ENCODE peak calls at places on chromosome 17, in six cellular contexts. Z is MM.1S, N is left ventricle myocardium inferior, W is pancreas, U is GM23338, Y is fibroblast of lung. I is an unnamed sample.

GRCh38 chr17:75353176-75353575 is 52.3 kb downstream of the GRB2 start:
- DNase-seq in U (no peak), Y (no peak), W (no peak), N (no peak), Z (no peak), I (no peak)

GRCh38 chr17:28346746-28347246 is 10.5 kb downstream of the POLDIP2 start:
- DNase-seq in U (peak), Y (peak), N (no peak), Z (no peak), W (no peak), I (no peak)

GRCh38 chr17:68324114-68324513 is 32.8 kb downstream of the ARSG start:
- DNase-seq in Y (no peak), Z (no peak), W (no peak), U (no peak), N (no peak), I (no peak)

GRCh38 chr17:4796550-4796915 is 569 bp downstream of the PSMB6 start:
- DNase-seq in Y (peak), W (no peak), N (no peak), U (peak), Z (no peak), I (peak)

GRCh38 chr17:40203131-40203530 is 16.0 kb upstream of the WIPF2 start:
- DNase-seq in U (no peak), Y (no peak), Z (no peak), W (no peak), N (no peak), I (no peak)

GRCh38 chr17:56948491-56948890 is 12.4 kb downstream of the COIL start:
- DNase-seq in W (no peak), N (no peak), U (no peak), Z (no peak), Y (no peak), I (no peak)

GRCh38 chr17:4582691-4583090 is 1.6 kb upstream of the SMTNL2 start:
- DNase-seq in W (no peak), N (no peak), U (no peak), Z (no peak), Y (no peak), I (no peak)

GRCh38 chr17:44097110-44097810 is 26.2 kb downstream of the HDAC5 start:
- DNase-seq in W (no peak), Z (no peak), Y (peak), U (no peak), N (peak), I (no peak)

GRCh38 chr17:60535382-60536279 is 9.6 kb upstream of the APPBP2 start:
- DNase-seq in W (no peak), Y (peak), N (no peak), Z (no peak), U (no peak), I (no peak)

GRCh38 chr17:19273731-19274130 is 36.6 kb downstream of the EPN2 start:
- DNase-seq in W (no peak), N (no peak), Z (no peak), U (no peak), Y (no peak), I (no peak)

GRCh38 chr17:74152591-74153455 is 50.7 kb upstream of the RPL38 start:
- DNase-seq in W (no peak), Z (no peak), N (no peak), Y (no peak), U (no peak), I (peak)

GRCh38 chr17:78736526-78737079 is 45.5 kb downstream of the CYTH1 start:
- DNase-seq in Y (no peak), U (peak), Z (peak), W (peak), N (peak), I (peak)

GRCh38 chr17:81967244-81967532 is 6.2 kb upstream of the NOTUM start:
- DNase-seq in U (no peak), W (no peak), Z (no peak), N (no peak), Y (no peak), I (no peak)

GRCh38 chr17:61484174-61484573 is 32.0 kb downstream of the TBX4 start:
- DNase-seq in Z (no peak), W (no peak), U (no peak), Y (no peak), N (no peak), I (no peak)

GRCh38 chr17:75762513-75763268 is 2.3 kb downstream of the GALK1 start:
- DNase-seq in Z (no peak), N (no peak), W (peak), Y (no peak), U (no peak), I (no peak)

GRCh38 chr17:40317345-40317873 is 8.4 kb downstream of the RARA start:
- DNase-seq in N (peak), Z (peak), Y (peak), W (peak), U (peak), I (peak)

GRCh38 chr17:50133028-50133768 is 3.2 kb upstream of the SAMD14 start:
- DNase-seq in W (no peak), N (no peak), Y (peak), Z (no peak), U (peak), I (peak)

GRCh38 chr17:66712453-66712852 is 122.5 kb upstream of the CACNG5 start:
- DNase-seq in W (no peak), U (no peak), N (no peak), Z (no peak), Y (no peak), I (no peak)

DNA sequence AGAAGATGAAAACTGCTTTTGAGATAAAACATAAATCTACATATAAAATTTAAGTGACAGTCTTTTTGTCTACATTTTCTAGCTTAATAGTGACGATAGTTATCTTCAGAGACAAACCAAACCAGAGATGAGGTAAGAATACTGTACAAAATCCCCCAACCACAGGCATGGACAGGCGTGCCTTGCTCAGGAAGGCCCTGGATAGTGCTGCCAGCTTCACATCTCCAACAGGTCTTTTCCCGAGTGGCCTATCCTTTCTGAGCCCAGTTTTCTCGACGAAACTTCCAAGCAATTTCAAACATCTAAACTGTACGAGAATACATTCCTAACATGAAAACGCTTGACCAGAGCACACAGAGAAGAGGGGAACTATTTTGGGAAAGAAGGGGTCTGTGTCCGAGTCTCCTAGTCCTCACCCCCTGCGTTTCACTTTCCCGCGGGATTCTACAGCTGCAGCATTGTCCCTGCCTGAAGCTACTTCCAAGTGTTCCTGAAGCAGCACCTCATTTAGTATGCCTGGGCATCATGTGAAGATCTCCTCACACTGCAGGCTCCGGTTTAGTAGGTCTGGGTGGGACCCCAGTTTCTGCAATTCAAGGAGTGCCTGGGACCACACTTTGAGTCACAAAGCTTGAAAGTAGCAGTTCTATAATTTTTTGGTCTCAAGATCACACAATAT is 37.8 kb downstream of the GNA13 start:
- DNase-seq in N (no peak), U (no peak), Z (no peak), W (no peak), Y (no peak), I (no peak)
- H3K27ac ChIP-seq in N (peak), U (peak), Z (no peak), W (no peak), Y (no peak), I (no peak)

GRCh38 chr17:2814499-2815341 is 18.5 kb downstream of the RAP1GAP2 start:
- DNase-seq in Z (peak), U (no peak), N (no peak), Y (no peak), W (no peak), I (no peak)

GRCh38 chr17:2816688-2817087 is 20.4 kb downstream of the RAP1GAP2 start:
- DNase-seq in U (no peak), Y (no peak), Z (no peak), W (no peak), N (no peak), I (no peak)

GRCh38 chr17:2815781-2816185 is 19.5 kb downstream of the RAP1GAP2 start:
- DNase-seq in U (peak), Z (no peak), W (no peak), Y (no peak), N (no peak), I (peak)

GRCh38 chr17:2809337-2809736 is 13.1 kb downstream of the RAP1GAP2 start:
- DNase-seq in Z (no peak), N (no peak), W (no peak), Y (no peak), U (no peak), I (no peak)

GRCh38 chr17:2814049-2814448 is 17.8 kb downstream of the RAP1GAP2 start:
- DNase-seq in Y (no peak), Z (peak), N (no peak), W (no peak), U (no peak), I (no peak)
- H3K27ac ChIP-seq in Y (no peak), Z (peak), N (no peak), W (no peak), U (no peak), I (no peak)

GRCh38 chr17:42548070-42548837 is 4.5 kb upstream of the HSD17B1 start:
- DNase-seq in W (peak), Z (peak), N (peak), U (peak), Y (no peak), I (peak)
- H3K27ac ChIP-seq in W (no peak), Z (no peak), N (peak), U (no peak), Y (no peak), I (no peak)

DNA sequence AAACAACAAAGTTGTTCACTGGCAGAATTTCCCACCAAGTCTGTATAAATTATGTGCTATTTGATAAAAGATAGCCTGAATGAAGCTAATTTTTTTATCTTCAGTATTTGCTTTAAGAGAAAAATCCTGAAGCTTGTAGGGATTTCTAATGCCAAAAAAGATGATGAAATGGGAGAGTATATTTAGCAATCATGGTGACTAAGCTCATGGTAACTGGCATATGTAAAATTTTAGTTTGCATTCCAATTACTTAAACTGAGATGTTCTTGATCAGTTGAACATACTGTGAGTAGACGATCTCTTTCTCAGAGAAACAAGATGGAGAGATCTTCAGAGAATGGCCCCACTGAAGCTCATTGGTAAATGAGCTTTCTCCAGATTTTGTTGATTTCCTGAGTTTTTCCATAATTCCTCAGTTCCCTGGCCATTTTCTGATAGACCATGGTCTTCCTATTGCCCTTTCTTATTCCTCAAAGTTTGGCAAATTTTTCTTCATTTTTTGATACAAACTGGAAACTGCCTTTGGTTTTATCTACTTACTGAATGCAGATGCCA is 68.5 kb upstream of the ALOX12 start:
- DNase-seq in U (no peak), N (no peak), W (no peak), Y (peak), Z (no peak), I (no peak)
- H3K27ac ChIP-seq in U (no peak), N (no peak), W (no peak), Y (no peak), Z (no peak), I (no peak)

GRCh38 chr17:36085710-36086268 is 4.2 kb downstream of the CCL3 start:
- DNase-seq in Y (peak), W (no peak), Z (no peak), N (no peak), U (no peak), I (no peak)

DNA sequence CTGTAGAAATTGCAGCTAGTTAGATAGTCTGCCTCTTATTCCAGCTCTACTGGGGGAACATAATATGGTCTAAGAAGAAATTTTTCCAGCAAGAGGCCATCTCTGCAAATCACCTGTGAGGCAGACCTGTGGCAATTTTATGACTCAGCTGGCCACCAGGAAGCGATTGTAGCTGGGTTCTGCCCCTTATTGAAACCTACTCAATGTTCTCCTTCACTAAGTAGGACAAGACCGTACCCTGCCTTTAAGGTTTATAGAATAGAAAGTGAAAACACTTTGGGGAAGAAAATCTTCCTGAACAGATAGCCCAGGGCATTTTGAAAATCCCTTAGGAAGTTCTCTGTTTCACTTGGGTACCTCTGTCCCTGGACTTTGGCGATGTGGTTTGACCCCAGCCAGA is 7.9 kb downstream of the CCL3 start:
- DNase-seq in Z (peak), Y (no peak), U (no peak), N (no peak), W (no peak), I (no peak)
- H3K27ac ChIP-seq in Z (peak), Y (no peak), U (no peak), N (no peak), W (no peak), I (no peak)

GRCh38 chr17:37694734-37695133 is 50.1 kb downstream of the HNF1B start:
- DNase-seq in Y (no peak), U (peak), Z (no peak), N (no peak), W (no peak), I (no peak)

GRCh38 chr17:37691807-37692206 is 48.6 kb upstream of the DDX52 start:
- DNase-seq in N (no peak), W (no peak), U (no peak), Z (no peak), Y (no peak), I (no peak)

GRCh38 chr17:37696366-37696765 is 48.5 kb downstream of the HNF1B start:
- DNase-seq in Z (no peak), U (no peak), Y (no peak), W (no peak), N (no peak), I (no peak)

GRCh38 chr17:37697331-37697730 is 47.5 kb downstream of the HNF1B start:
- DNase-seq in Z (no peak), U (no peak), W (no peak), Y (no peak), N (no peak), I (no peak)

DNA sequence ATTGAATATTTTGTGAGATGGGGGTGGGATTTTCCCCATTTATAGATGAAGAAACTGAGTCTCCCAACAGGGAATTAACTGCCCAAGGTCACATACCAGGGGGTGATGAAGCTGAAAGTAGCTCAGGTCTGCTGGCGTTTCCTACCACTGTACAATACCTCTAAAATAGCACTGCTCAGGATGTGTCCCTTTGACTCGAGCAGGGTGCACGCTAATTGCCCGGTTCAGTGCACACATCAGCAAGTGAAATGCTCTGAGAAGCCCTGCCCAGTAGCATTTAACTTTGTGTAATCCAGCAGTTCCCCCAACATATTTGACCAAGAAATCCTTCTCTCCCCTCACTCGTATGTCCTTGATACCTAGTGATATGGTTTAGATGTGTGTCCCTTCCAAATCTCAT is 50.1 kb upstream of the DDX52 start:
- DNase-seq in U (no peak), Z (no peak), N (no peak), W (no peak), Y (no peak), I (no peak)
- H3K27ac ChIP-seq in U (no peak), Z (no peak), N (no peak), W (no peak), Y (no peak), I (no peak)

DNA sequence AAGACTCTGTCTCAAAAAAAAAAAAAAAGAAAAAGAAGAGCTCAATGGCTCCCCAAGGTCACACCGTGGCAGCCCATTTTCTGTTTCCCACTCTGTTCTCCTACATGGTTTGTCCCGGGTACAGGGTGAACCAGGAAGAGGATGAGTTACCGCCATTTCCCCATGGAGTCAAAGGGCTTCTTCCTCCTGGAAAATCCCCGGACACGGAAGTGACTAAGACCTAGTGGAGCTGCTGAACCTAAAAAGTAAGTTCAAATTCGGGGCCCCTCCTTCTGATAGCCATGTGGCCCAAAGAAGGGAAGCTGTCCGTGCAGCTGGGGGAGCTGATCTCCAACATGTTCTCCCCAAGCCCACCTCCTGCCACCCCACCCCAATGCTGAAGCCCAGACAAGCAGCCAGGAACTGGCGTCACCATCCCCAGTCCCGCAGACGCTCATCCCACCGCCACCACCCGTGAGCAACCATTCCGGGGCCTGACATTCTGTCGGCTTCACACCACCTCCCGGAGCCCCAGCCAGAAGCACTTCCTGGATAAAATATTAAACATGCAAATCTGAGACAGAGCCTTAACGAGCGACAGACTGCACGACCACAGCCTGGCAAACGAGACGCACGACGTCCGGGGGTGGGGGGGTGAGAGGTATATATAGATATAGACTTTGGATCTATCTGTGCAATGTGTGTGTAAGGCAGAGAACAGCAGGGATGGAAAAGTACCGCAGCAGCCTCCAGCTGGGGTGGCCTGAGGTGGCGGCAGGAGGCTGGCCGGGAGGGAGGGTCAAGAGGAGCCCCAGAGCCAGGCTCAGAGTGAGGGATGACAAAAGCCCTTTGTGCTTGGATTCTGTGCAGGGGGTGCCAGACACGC is 17.6 kb downstream of the EPOP start:
- DNase-seq in W (no peak), U (no peak), Z (no peak), N (no peak), Y (no peak), I (no peak)
- H3K27ac ChIP-seq in W (peak), U (no peak), Z (no peak), N (no peak), Y (no peak), I (no peak)